ENCODE peak calls at places on chromosomes 5 and 9, in eight cellular contexts. V, Q, G, N, C, A, H and O are unnamed samples.

GRCh38 chr5:177403826-177404640 is 3.6 kb upstream of the PFN3 start:
- DNase-seq in Q (peak), H (peak), G (peak), C (peak), V (peak), N (peak), A (peak), O (peak)

GRCh38 chr9:76027426-76027825 is 137.0 kb downstream of the PCSK5 start:
- DNase-seq in C (no peak), A (no peak), H (no peak), V (no peak), Q (no peak), G (peak), N (no peak), O (no peak)

GRCh38 chr9:128005938-128006337 is 25.1 kb upstream of the EEIG1 start:
- DNase-seq in H (no peak), Q (peak), A (peak), G (no peak), C (peak), N (peak), V (no peak), O (peak)

GRCh38 chr9:96667363-96667728 is 12.2 kb upstream of the PRXL2C start:
- DNase-seq in A (no peak), V (no peak), C (no peak), N (no peak), Q (no peak), H (no peak), G (no peak), O (no peak)

GRCh38 chr9:83503881-83504280 is 34.3 kb downstream of the FRMD3 start:
- DNase-seq in H (no peak), G (no peak), V (no peak), Q (no peak), A (no peak), N (no peak), C (no peak), O (no peak)

GRCh38 chr5:179379321-179379890 is 34.1 kb upstream of the ADAMTS2 start:
- DNase-seq in Q (no peak), N (no peak), H (no peak), C (no peak), V (no peak), G (no peak), A (no peak), O (no peak)

GRCh38 chr9:124332756-124333155 is 75.0 kb downstream of the NEK6 start:
- DNase-seq in H (no peak), C (no peak), G (no peak), Q (no peak), A (no peak), N (no peak), V (no peak), O (no peak)

GRCh38 chr9:73155968-73156592 is 4.4 kb downstream of the ANXA1 start:
- DNase-seq in C (no peak), A (no peak), V (no peak), G (no peak), H (no peak), N (no peak), Q (no peak), O (no peak)

GRCh38 chr5:176620333-176620981 is 9.9 kb downstream of the SNCB start:
- DNase-seq in V (no peak), A (no peak), G (no peak), Q (no peak), C (no peak), N (peak), H (peak), O (no peak)

GRCh38 chr5:35488786-35489185 is 128.9 kb upstream of the SPEF2 start:
- DNase-seq in C (no peak), Q (no peak), N (no peak), V (no peak), A (no peak), H (no peak), G (no peak), O (no peak)

GRCh38 chr5:180829711-180830110 is 27.1 kb upstream of the MGAT1 start:
- DNase-seq in H (no peak), C (no peak), G (no peak), V (no peak), A (no peak), N (no peak), Q (no peak), O (no peak)
- TF ChIP-seq CTCF in H (no peak), C (no peak), G (no peak), V (no peak), A (no peak), N (no peak), Q (no peak), O (no peak)

GRCh38 chr5:127072861-127073846 is at the start of gene C5orf63:
- DNase-seq in N (peak), H (peak), C (peak), V (peak), A (peak), Q (peak), G (peak), O (peak)
- TF ChIP-seq POLR2A in N (peak), H (peak), C (peak), V (peak), A (no peak), Q (no peak), G (no peak), O (no peak)

GRCh38 chr5:77065256-77065655 is 21.8 kb downstream of the ZBED3 start:
- DNase-seq in C (no peak), H (no peak), Q (no peak), N (no peak), A (no peak), V (no peak), G (no peak), O (no peak)

GRCh38 chr5:77066191-77066590 is 20.9 kb downstream of the ZBED3 start:
- DNase-seq in N (no peak), A (no peak), V (no peak), C (no peak), H (no peak), Q (no peak), G (no peak), O (no peak)

GRCh38 chr5:77066823-77067442 is 20.2 kb downstream of the ZBED3 start:
- DNase-seq in G (peak), C (no peak), V (no peak), N (no peak), Q (no peak), A (no peak), H (no peak), O (no peak)

DNA sequence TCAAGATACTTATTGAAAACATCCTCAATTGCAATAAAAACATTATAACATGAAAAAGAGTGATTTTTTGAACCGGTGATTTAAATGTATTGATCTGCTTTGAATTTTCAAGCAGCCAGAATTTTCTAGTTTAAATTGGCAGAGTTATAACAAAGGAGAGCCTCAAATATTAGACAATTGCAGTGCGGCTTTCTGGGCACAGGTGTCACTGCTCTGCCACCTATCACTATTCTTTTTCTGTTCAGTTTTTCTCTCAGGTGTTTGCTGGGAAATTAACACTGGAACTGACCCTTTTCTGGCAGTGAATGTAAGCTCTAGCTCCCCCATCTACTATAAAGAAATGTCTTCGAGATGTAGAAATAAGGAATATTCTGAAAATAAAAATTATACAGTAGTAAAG is 23.0 kb downstream of the ZBED3 start:
- DNase-seq in N (no peak), V (peak), Q (no peak), G (no peak), H (no peak), C (no peak), A (peak), O (no peak)
- TF ChIP-seq CTCF in N (no peak), V (peak), Q (no peak), G (no peak), H (peak), C (no peak), A (no peak), O (no peak)

GRCh38 chr5:32785639-32786216 is 74.6 kb downstream of the NPR3 start:
- DNase-seq in G (no peak), C (no peak), N (no peak), H (no peak), V (no peak), A (no peak), Q (no peak), O (no peak)
- TF ChIP-seq POLR2A in G (no peak), C (no peak), N (no peak), H (no peak), V (no peak), A (no peak), Q (no peak), O (no peak)

GRCh38 chr9:33739407-33739806 is 56.0 kb upstream of the PRSS3 start:
- DNase-seq in H (no peak), N (no peak), A (no peak), Q (no peak), C (no peak), V (no peak), G (no peak), O (no peak)

GRCh38 chr9:33734911-33735310 is 60.5 kb upstream of the PRSS3 start:
- DNase-seq in H (no peak), C (no peak), Q (no peak), V (no peak), G (no peak), A (no peak), N (no peak), O (no peak)

GRCh38 chr9:33742051-33742450 is 53.3 kb upstream of the PRSS3 start:
- DNase-seq in V (no peak), G (no peak), H (no peak), C (no peak), N (no peak), A (no peak), Q (no peak), O (no peak)

GRCh38 chr9:33740075-33740474 is 55.3 kb upstream of the PRSS3 start:
- DNase-seq in C (no peak), N (no peak), Q (no peak), V (no peak), A (no peak), G (no peak), H (no peak), O (no peak)

DNA sequence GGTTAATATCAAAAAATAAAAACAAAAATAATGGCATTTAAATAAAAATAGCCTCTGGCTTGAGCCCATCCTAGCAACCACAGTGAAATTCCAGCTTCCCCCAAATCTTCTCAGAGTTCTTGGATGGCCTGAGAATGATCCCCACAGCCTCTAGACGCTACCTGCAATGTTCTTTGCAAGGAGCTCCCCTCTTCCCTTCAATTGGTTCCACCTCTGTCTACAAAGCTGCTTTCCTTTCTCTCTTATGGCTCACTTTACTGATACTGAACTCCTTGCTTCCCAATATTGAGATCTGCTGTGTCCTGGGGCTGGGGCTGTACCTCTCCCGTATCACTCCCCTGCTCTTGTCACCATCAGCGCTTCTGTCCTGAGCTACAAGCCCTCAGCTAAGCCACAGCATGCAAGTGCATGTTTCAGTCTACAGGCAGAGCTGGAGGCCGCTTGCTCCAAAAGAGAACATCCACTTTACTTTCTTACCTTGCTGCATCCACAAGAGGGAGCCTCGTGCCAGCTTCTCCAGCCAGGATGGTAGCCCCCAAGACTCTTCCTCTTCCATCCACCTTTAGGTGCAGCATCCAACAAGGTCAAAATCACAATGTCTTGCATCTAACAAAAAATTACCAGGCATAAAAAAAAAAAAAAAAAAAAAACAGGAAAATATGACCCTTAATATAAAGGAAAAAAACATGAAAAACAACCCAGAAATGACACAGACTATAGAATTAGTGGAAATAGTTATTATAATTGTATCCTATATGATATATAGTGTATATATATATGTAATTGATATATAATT is 57.4 kb upstream of the PRSS3 start:
- DNase-seq in Q (peak), C (peak), G (peak), N (peak), A (peak), H (peak), V (peak), O (no peak)
- TF ChIP-seq CTCF in Q (peak), C (peak), G (peak), N (peak), A (peak), H (peak), V (peak), O (peak)